ENCODE peak calls at places on chromosomes 3 and 15, in seven cellular contexts. Y is tibial nerve; H is stimulated activated CD4-positive, alpha-beta T cell treated with anti-CD3 and anti-CD28 coated beads, Interleukin-15, amount 100 ng/mL, for 1 hour; S is PC-9; R is Kasumi-1; O is aorta; E is nephron progenitor cell. M is an unnamed sample.

GRCh38 chr15:77897896-77898406 is 179.6 kb downstream of the TBC1D2B start:
- DNase-seq in H (no peak), E (no peak), O (no peak), S (no peak), R (no peak), Y (no peak), M (no peak)

GRCh38 chr3:187318819-187319616 is 27.5 kb upstream of the MASP1 start:
- DNase-seq in H (no peak), O (no peak), E (peak), S (no peak), Y (peak), R (peak), M (no peak)

GRCh38 chr3:184766555-184767261 is 45.3 kb upstream of the VPS8 start:
- DNase-seq in E (no peak), S (no peak), O (peak), H (no peak), Y (no peak), R (no peak), M (no peak)

GRCh38 chr3:104596551-104596950 is 770.2 kb upstream of the ALCAM start:
- DNase-seq in R (peak), S (no peak), O (no peak), E (peak), H (no peak), Y (no peak), M (no peak)

GRCh38 chr3:173932624-173933023 is 535.1 kb downstream of the NLGN1 start:
- DNase-seq in R (no peak), S (no peak), E (no peak), H (no peak), O (no peak), Y (no peak), M (no peak)

GRCh38 chr3:55885721-55886120 is 398.6 kb upstream of the WNT5A start:
- DNase-seq in R (no peak), O (no peak), H (no peak), S (peak), Y (no peak), E (no peak), M (no peak)

GRCh38 chr15:43107741-43108140 is 1.9 kb upstream of the UBR1 start:
- DNase-seq in S (no peak), Y (no peak), R (no peak), O (no peak), E (no peak), H (no peak), M (no peak)

GRCh38 chr3:171013822-171014748 is 12.4 kb downstream of the SLC2A2 start:
- DNase-seq in S (no peak), R (no peak), H (no peak), O (no peak), E (no peak), Y (no peak), M (no peak)

GRCh38 chr3:17638351-17638750 is 104.1 kb downstream of the TBC1D5 start:
- DNase-seq in Y (no peak), R (no peak), H (no peak), E (no peak), S (no peak), O (no peak), M (no peak)

GRCh38 chr3:160163259-160163878 is 61.9 kb upstream of the C3orf80 start:
- DNase-seq in H (no peak), R (peak), S (no peak), E (no peak), Y (no peak), O (no peak), M (no peak)

GRCh38 chr3:13346481-13347389 is 73.4 kb downstream of the NUP210 start:
- DNase-seq in H (peak), Y (no peak), R (peak), S (no peak), E (no peak), O (peak), M (no peak)

GRCh38 chr3:73470851-73471250 is 153.9 kb downstream of the PDZRN3 start:
- DNase-seq in R (no peak), S (no peak), E (no peak), H (no peak), O (no peak), Y (no peak), M (no peak)

GRCh38 chr3:86837871-86838270 is 153.1 kb downstream of the VGLL3 start:
- DNase-seq in H (no peak), S (no peak), O (no peak), E (no peak), Y (no peak), R (no peak), M (no peak)

GRCh38 chr3:151082880-151083838 is 2.3 kb upstream of the MED12L start:
- DNase-seq in S (no peak), H (no peak), Y (no peak), E (no peak), O (no peak), R (no peak), M (no peak)

GRCh38 chr15:70835415-70835814 is 18.5 kb downstream of the LARP6 start:
- DNase-seq in H (no peak), S (no peak), O (peak), R (no peak), E (no peak), Y (peak), M (peak)

M was measured in suprapubic skin.